ENCODE peak calls at places on chromosomes 13 and 19, in ten cellular contexts. W is HepG2, Q is stomach, D is SK-N-SH, R is GM12878, Y is tibial nerve, S is ovary, B is K562, N is H1, A is upper lobe of left lung. F is an unnamed sample.

GRCh38 chr13:54133721-54134120 is 1105.1 kb downstream of the OLFM4 start:
- DNase-seq in S (no peak), W (no peak), R (no peak), Y (no peak), A (no peak), D (no peak), N (no peak), Q (no peak), B (no peak), F (no peak)

GRCh38 chr19:41427647-41428480 is 690 bp upstream of the B3GNT8 start:
- DNase-seq in W (no peak), N (peak; percentile 68), S (peak; percentile 55), Q (no peak), A (peak; percentile 84), B (peak; percentile 72), Y (peak; percentile 20), D (peak; percentile 56), R (no peak), F (peak; percentile 76)

GRCh38 chr19:28532765-28533341 is 680.1 kb downstream of the UQCRFS1 start:
- DNase-seq in R (no peak), W (no peak), S (no peak), Y (no peak), N (no peak), A (no peak), B (no peak), Q (no peak), D (no peak), F (no peak)

GRCh38 chr19:16325161-16325527 is 518 bp downstream of the KLF2 start:
- DNase-seq in B (peak; percentile 55), D (peak; percentile 65), R (no peak), A (peak; percentile 95), Q (no peak), S (peak; percentile 72), W (no peak), Y (no peak), N (peak; percentile 71), F (no peak)

GRCh38 chr13:76991432-76991795 is 467 bp upstream of the CLN5 start:
- DNase-seq in A (no peak), N (no peak), B (no peak), R (peak; percentile 35), D (no peak), Q (peak; percentile 42), Y (no peak), W (no peak), S (no peak), F (no peak)

GRCh38 chr19:10074153-10074552 is 12.0 kb upstream of the SHFL start:
- DNase-seq in W (peak; percentile 60), A (no peak), N (no peak), Y (no peak), B (peak; percentile 79), R (no peak), D (no peak), S (no peak), Q (no peak), F (no peak)

GRCh38 chr19:49064768-49065611 is at the start of gene NTF4:
- DNase-seq in A (peak; percentile 88), B (peak; percentile 41), D (peak; percentile 88), S (peak; percentile 56), W (peak; percentile 20), N (peak; percentile 78), Q (peak; percentile 38), Y (no peak), R (no peak), F (no peak)

GRCh38 chr13:72217142-72217541 is 350.1 kb upstream of the DACH1 start:
- DNase-seq in Q (no peak), N (no peak), D (peak; percentile 7), W (no peak), R (no peak), A (no peak), B (no peak), S (no peak), Y (no peak), F (no peak)

GRCh38 chr19:47124937-47125668 is 5.5 kb upstream of the SAE1 start:
- DNase-seq in N (no peak), B (peak; percentile 78), R (no peak), D (peak; percentile 73), S (no peak), W (peak; percentile 78), A (no peak), Q (no peak), Y (no peak), F (no peak)

GRCh38 chr19:51472607-51473006 is 5.7 kb upstream of the CEACAM18 start:
- DNase-seq in A (no peak), R (no peak), N (no peak), Y (no peak), Q (no peak), S (no peak), B (no peak), W (no peak), D (no peak), F (no peak)

GRCh38 chr19:7372810-7373209 is 24.1 kb downstream of the ARHGEF18 start:
- DNase-seq in B (no peak), Y (no peak), D (no peak), S (no peak), W (no peak), N (no peak), A (peak; percentile 54), Q (no peak), R (no peak), F (no peak)

GRCh38 chr13:25148005-25148798 is 23.9 kb downstream of the AMER2 start:
- DNase-seq in Q (no peak), D (no peak), R (peak; percentile 31), W (no peak), S (no peak), A (no peak), N (no peak), B (no peak), Y (no peak), F (no peak)
- TF ChIP-seq EP300 in Q (no peak), D (no peak), R (no peak), W (no peak), S (no peak), A (no peak), N (no peak), B (no peak), Y (no peak), F (no peak)

GRCh38 chr13:109136873-109137272 is 507.5 kb downstream of the MYO16 start:
- DNase-seq in N (no peak), W (no peak), A (no peak), B (no peak), Y (no peak), R (no peak), D (no peak), Q (no peak), S (no peak), F (no peak)

GRCh38 chr13:109135018-109135417 is 505.6 kb downstream of the MYO16 start:
- DNase-seq in Q (no peak), D (no peak), W (no peak), N (no peak), R (no peak), A (no peak), S (no peak), B (peak; percentile 2), Y (no peak), F (no peak)

GRCh38 chr13:109130093-109130835 is 500.9 kb downstream of the MYO16 start:
- DNase-seq in S (no peak), Y (no peak), N (no peak), R (no peak), Q (no peak), W (no peak), A (no peak), D (no peak), B (no peak), F (no peak)

GRCh38 chr13:109126973-109127615 is 497.7 kb downstream of the MYO16 start:
- DNase-seq in A (peak; percentile 70), D (peak; percentile 75), S (no peak), Y (no peak), B (no peak), Q (no peak), N (no peak), R (no peak), W (no peak), F (no peak)

GRCh38 chr13:109131698-109132257 is 502.4 kb downstream of the MYO16 start:
- DNase-seq in N (no peak), Q (no peak), A (no peak), B (no peak), R (peak; percentile 77), W (no peak), Y (no peak), D (no peak), S (no peak), F (no peak)
- H3K4me3 ChIP-seq in N (no peak overlapping the region), Q (no peak overlapping the region), A (no peak overlapping the region), B (no peak overlapping the region), R (no peak overlapping the region), W (no peak overlapping the region), Y (no peak overlapping the region), D (no peak overlapping the region), S (no peak overlapping the region), F (no peak overlapping the region)

DNA sequence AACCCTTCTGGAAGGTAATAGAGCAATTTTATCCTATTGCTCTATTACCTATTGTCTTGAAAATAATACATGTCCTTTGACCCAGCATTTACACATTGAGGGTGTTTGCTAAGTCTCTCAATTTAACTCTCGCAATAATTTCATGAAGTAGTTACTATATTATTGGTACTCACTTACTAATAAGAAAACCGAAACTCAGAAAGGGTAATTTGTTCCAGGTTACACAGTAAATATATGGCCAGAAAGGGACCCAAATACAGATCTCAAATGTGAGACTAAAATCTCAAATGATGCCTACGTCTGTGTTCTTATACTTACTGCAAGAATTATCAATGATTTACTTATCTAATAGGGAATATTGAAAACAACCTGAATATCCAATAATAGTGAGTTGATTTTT is 29.7 kb upstream of the FAM216B start:
- DNase-seq in D (no peak), N (no peak), B (no peak), A (no peak), Q (no peak), W (no peak), S (no peak), R (peak; percentile 4), Y (no peak), F (no peak)
- TF ChIP-seq EP300 in D (no peak), N (no peak), B (no peak), A (no peak), Q (no peak), W (no peak), S (no peak), R (no peak), Y (no peak), F (no peak)

GRCh38 chr13:27128825-27129627 is 42.6 kb downstream of the USP12 start:
- DNase-seq in B (no peak), Y (no peak), D (no peak), N (no peak), S (no peak), Q (no peak), R (no peak), A (no peak), W (no peak), F (no peak)

GRCh38 chr13:27131906-27132305 is 39.7 kb downstream of the USP12 start:
- DNase-seq in Q (no peak), Y (no peak), S (no peak), B (no peak), D (no peak), W (no peak), A (no peak), N (no peak), R (no peak), F (no peak)

GRCh38 chr13:27132538-27132937 is 39.1 kb downstream of the USP12 start:
- DNase-seq in Y (no peak), S (no peak), N (no peak), B (no peak), A (no peak), W (no peak), D (no peak), Q (no peak), R (peak; percentile 40), F (no peak)

GRCh38 chr13:27130223-27131015 is 41.2 kb downstream of the USP12 start:
- DNase-seq in W (no peak), Q (no peak), Y (peak; percentile 5), N (no peak), D (no peak), S (no peak), A (no peak), B (no peak), R (no peak), F (no peak)

GRCh38 chr13:27131202-27131623 is 40.4 kb downstream of the USP12 start:
- DNase-seq in R (peak; percentile 99), Q (no peak), S (no peak), N (no peak), W (no peak), Y (no peak), B (peak; percentile 57), A (no peak), D (no peak), F (no peak)
- H3K4me3 ChIP-seq in R (no peak overlapping the region), Q (no peak overlapping the region), S (no peak overlapping the region), N (no peak overlapping the region), W (no peak overlapping the region), Y (no peak overlapping the region), B (no peak overlapping the region), A (no peak overlapping the region), D (no peak overlapping the region), F (no peak overlapping the region)